ENCODE peak calls at places on chromosomes 12 and 14, in six cellular contexts. One of them, this sample, is unnamed.

GRCh38 chr14:90049390-90049789 is 12.4 kb upstream of the KCNK13 start:
- DNase-seq in keratinocyte: no peak
- DNase-seq in iPS-NIHi11: no peak
- DNase-seq in GM23248: no peak
- DNase-seq in HAP-1: no peak
- DNase-seq in NCI-H345: no peak
- DNase-seq in this sample: no peak

GRCh38 chr12:122942609-122943008 is 23.7 kb downstream of the ABCB9 start:
- DNase-seq in keratinocyte: no peak
- DNase-seq in iPS-NIHi11: no peak
- DNase-seq in GM23248: no peak
- DNase-seq in HAP-1: no peak
- DNase-seq in NCI-H345: peak
- DNase-seq in this sample: no peak

GRCh38 chr12:70508178-70508577 is 129.1 kb downstream of the PTPRB start:
- DNase-seq in keratinocyte: no peak
- DNase-seq in iPS-NIHi11: no peak
- DNase-seq in GM23248: no peak
- DNase-seq in HAP-1: no peak
- DNase-seq in NCI-H345: no peak
- DNase-seq in this sample: no peak

GRCh38 chr14:102590667-102591099 is 1.8 kb upstream of the RCOR1 start:
- DNase-seq in keratinocyte: no peak
- DNase-seq in iPS-NIHi11: peak
- DNase-seq in GM23248: peak
- DNase-seq in HAP-1: peak
- DNase-seq in NCI-H345: no peak
- DNase-seq in this sample: no peak

GRCh38 chr14:89337912-89338311 is 79.1 kb downstream of the FOXN3 start:
- DNase-seq in keratinocyte: no peak
- DNase-seq in iPS-NIHi11: no peak
- DNase-seq in GM23248: peak
- DNase-seq in HAP-1: no peak
- DNase-seq in NCI-H345: no peak
- DNase-seq in this sample: no peak

GRCh38 chr12:57864382-57864781 is 17.9 kb upstream of the CTDSP2 start:
- DNase-seq in keratinocyte: no peak
- DNase-seq in iPS-NIHi11: peak
- DNase-seq in GM23248: peak
- DNase-seq in HAP-1: peak
- DNase-seq in NCI-H345: no peak
- DNase-seq in this sample: no peak

GRCh38 chr12:109880049-109880931 is at the start of gene GLTP:
- DNase-seq in keratinocyte: no peak
- DNase-seq in iPS-NIHi11: peak
- DNase-seq in GM23248: peak
- DNase-seq in HAP-1: peak
- DNase-seq in NCI-H345: peak
- DNase-seq in this sample: peak

GRCh38 chr12:33724867-33725266 is 285.2 kb upstream of the SYT10 start:
- DNase-seq in keratinocyte: no peak
- DNase-seq in iPS-NIHi11: no peak
- DNase-seq in GM23248: no peak
- DNase-seq in HAP-1: no peak
- DNase-seq in NCI-H345: peak
- DNase-seq in this sample: no peak

GRCh38 chr14:100686858-100687257 is 39.8 kb upstream of the DLK1 start:
- DNase-seq in keratinocyte: no peak
- DNase-seq in iPS-NIHi11: no peak
- DNase-seq in GM23248: no peak
- DNase-seq in HAP-1: no peak
- DNase-seq in NCI-H345: no peak
- DNase-seq in this sample: no peak

GRCh38 chr12:62813031-62813829 is 121.7 kb downstream of the PPM1H start:
- DNase-seq in keratinocyte: no peak
- DNase-seq in iPS-NIHi11: peak
- DNase-seq in GM23248: peak
- DNase-seq in HAP-1: peak
- DNase-seq in NCI-H345: no peak
- DNase-seq in this sample: peak